ENCODE peak calls at places on chromosome 12, in four cellular contexts. One of them, this sample, is unnamed.

GRCh38 chr12:119788783-119789182 is 88.3 kb downstream of the CIT start:
- DNase-seq in C1 segment of cervical spinal cord: no peak
- DNase-seq in HS-5: no peak
- DNase-seq in GM13977: no peak
- DNase-seq in this sample: no peak

GRCh38 chr12:5473076-5473475 is 41.2 kb downstream of the NTF3 start:
- DNase-seq in GM13977: no peak
- DNase-seq in C1 segment of cervical spinal cord: no peak
- DNase-seq in HS-5: no peak
- DNase-seq in this sample: no peak

GRCh38 chr12:71392521-71393145 is 47.0 kb upstream of the LGR5 start:
- DNase-seq in GM13977: peak
- DNase-seq in C1 segment of cervical spinal cord: no peak
- DNase-seq in HS-5: peak
- DNase-seq in this sample: peak

GRCh38 chr12:42162940-42163339 is 18.3 kb upstream of the GXYLT1 start:
- DNase-seq in C1 segment of cervical spinal cord: no peak
- DNase-seq in GM13977: no peak
- DNase-seq in HS-5: no peak
- DNase-seq in this sample: no peak

GRCh38 chr12:2813573-2814185 is 1.2 kb downstream of the ITFG2 start:
- DNase-seq in HS-5: no peak
- DNase-seq in GM13977: peak
- DNase-seq in C1 segment of cervical spinal cord: no peak
- DNase-seq in this sample: peak

GRCh38 chr12:44331269-44331668 is 495.4 kb downstream of the TMEM117 start:
- DNase-seq in HS-5: no peak
- DNase-seq in C1 segment of cervical spinal cord: no peak
- DNase-seq in GM13977: no peak
- DNase-seq in this sample: no peak

GRCh38 chr12:55795950-55796349 is 21.6 kb downstream of the SARNP start:
- DNase-seq in GM13977: no peak
- DNase-seq in C1 segment of cervical spinal cord: no peak
- DNase-seq in HS-5: no peak
- DNase-seq in this sample: no peak

GRCh38 chr12:49548822-49549648 is 10.2 kb downstream of the KCNH3 start:
- DNase-seq in C1 segment of cervical spinal cord: no peak
- DNase-seq in GM13977: peak
- DNase-seq in HS-5: no peak
- DNase-seq in this sample: no peak

GRCh38 chr12:26810330-26810729 is 22.7 kb downstream of the ITPR2 start:
- DNase-seq in HS-5: no peak
- DNase-seq in C1 segment of cervical spinal cord: peak
- DNase-seq in GM13977: no peak
- DNase-seq in this sample: no peak